ENCODE peak calls at places on chromosomes 2 and 18, in four cellular contexts. N is WTC11, M is fibroblast of lung, A is psoas muscle. Y is an unnamed sample.

GRCh38 chr18:74290831-74291770 is 662 bp downstream of the CYB5A start:
- DNase-seq in N (peak), M (no peak), A (no peak), Y (no peak)

GRCh38 chr2:100198461-100199230 is 56.3 kb upstream of the AFF3 start:
- DNase-seq in N (no peak), M (no peak), A (no peak), Y (no peak)

GRCh38 chr2:31038385-31038784 is 99.9 kb downstream of the GALNT14 start:
- DNase-seq in N (peak), M (no peak), A (no peak), Y (no peak)

GRCh38 chr2:241445426-241445825 is 63.0 kb downstream of the STK25 start:
- DNase-seq in N (no peak), M (no peak), A (no peak), Y (no peak)

GRCh38 chr2:105773568-105773967 is 28.9 kb downstream of the NCK2 start:
- DNase-seq in N (no peak), M (no peak), A (no peak), Y (no peak)

GRCh38 chr2:33552758-33553461 is 46.2 kb downstream of the FAM98A start:
- DNase-seq in N (no peak), M (peak), A (no peak), Y (no peak)

GRCh38 chr2:45935791-45936622 is 284.5 kb downstream of the PRKCE start:
- DNase-seq in N (peak), M (peak), A (peak), Y (peak)

GRCh38 chr2:235500761-235501662 is 7.2 kb downstream of the AGAP1 start:
- DNase-seq in N (no peak), M (peak), A (no peak), Y (no peak)

GRCh38 chr2:231360401-231360800 is 35.1 kb upstream of the B3GNT7 start:
- DNase-seq in N (peak), M (no peak), A (no peak), Y (no peak)

GRCh38 chr2:239178954-239179353 is 221.9 kb downstream of the HDAC4 start:
- DNase-seq in N (peak), M (no peak), A (no peak), Y (no peak)

GRCh38 chr2:10447300-10448207 is 573 bp downstream of the ODC1 start:
- DNase-seq in N (peak), M (peak), A (no peak), Y (no peak)

GRCh38 chr18:56245856-56246575 is 392.4 kb downstream of the TXNL1 start:
- DNase-seq in N (no peak), M (peak), A (no peak), Y (no peak)

GRCh38 chr2:133720429-133720828 is 152.2 kb upstream of the NCKAP5 start:
- DNase-seq in N (no peak), M (no peak), A (no peak), Y (no peak)

GRCh38 chr2:205245001-205245400 is 437.3 kb upstream of the NRP2 start:
- DNase-seq in N (no peak), M (no peak), A (no peak), Y (no peak)

GRCh38 chr2:39059366-39059952 is 61.4 kb downstream of the SOS1 start:
- DNase-seq in N (no peak), M (peak), A (no peak), Y (no peak)

GRCh38 chr2:27079233-27080139 is 1.1 kb downstream of the EMILIN1 start:
- DNase-seq in N (no peak), M (peak), A (peak), Y (no peak)

GRCh38 chr2:233440314-233440713 is 86.0 kb downstream of the DGKD start:
- DNase-seq in N (no peak), M (no peak), A (no peak), Y (no peak)

GRCh38 chr18:35750929-35751328 is 169.4 kb downstream of the GALNT1 start:
- DNase-seq in N (no peak), M (no peak), A (no peak), Y (no peak)

GRCh38 chr2:55418512-55419235 is 982 bp downstream of the CCDC88A start:
- DNase-seq in N (no peak), M (no peak), A (no peak), Y (no peak)

GRCh38 chr2:22110244-22110651 is 986.5 kb downstream of the TDRD15 start:
- DNase-seq in N (no peak), M (peak), A (no peak), Y (no peak)

GRCh38 chr2:124668161-124668560 is 643.1 kb downstream of the CNTNAP5 start:
- DNase-seq in N (no peak), M (peak), A (no peak), Y (no peak)

GRCh38 chr2:3633089-3633981 is 24.7 kb upstream of the ALLC start:
- DNase-seq in N (peak), M (peak), A (no peak), Y (no peak)

GRCh38 chr2:4628931-4629565 is 925.7 kb downstream of the DCDC2C start:
- DNase-seq in N (no peak), M (no peak), A (no peak), Y (no peak)

GRCh38 chr2:74767618-74768017 is 66.3 kb upstream of the HK2 start:
- DNase-seq in N (no peak), M (no peak), A (no peak), Y (no peak)

DNA sequence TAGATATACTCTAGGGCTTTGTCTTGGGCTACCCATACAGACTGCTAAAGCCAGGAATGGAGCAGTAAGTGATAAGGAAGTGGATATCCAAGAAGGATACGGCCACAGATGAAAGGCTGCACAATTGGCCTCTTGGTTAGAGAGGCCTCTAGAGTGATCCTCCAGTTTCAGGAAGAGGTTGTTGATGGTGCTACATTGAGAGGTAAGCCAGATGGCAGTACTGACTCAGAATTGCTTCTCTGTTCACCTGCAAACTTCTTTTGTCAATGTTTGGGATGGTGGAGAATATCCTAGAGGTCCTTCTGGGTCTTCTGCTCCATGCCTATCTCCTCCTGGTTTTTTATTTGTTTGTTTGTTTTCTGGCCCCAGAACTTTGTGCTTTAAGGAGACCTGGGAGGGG is 226.8 kb upstream of the LRRTM1 start:
- DNase-seq in N (no peak), M (no peak), A (no peak), Y (no peak)
- TF ChIP-seq CTCF in N (no peak), M (no peak), A (no peak), Y (no peak)

GRCh38 chr2:20757405-20758090 is 65.4 kb downstream of the LDAH start:
- DNase-seq in N (no peak), M (no peak), A (no peak), Y (no peak)

GRCh38 chr2:20758997-20759396 is 63.9 kb downstream of the LDAH start:
- DNase-seq in N (no peak), M (no peak), A (no peak), Y (no peak)

GRCh38 chr2:20752293-20752692 is 70.6 kb downstream of the LDAH start:
- DNase-seq in N (no peak), M (no peak), A (no peak), Y (no peak)

GRCh38 chr2:20759487-20759886 is 63.4 kb downstream of the LDAH start:
- DNase-seq in N (no peak), M (no peak), A (no peak), Y (no peak)

DNA sequence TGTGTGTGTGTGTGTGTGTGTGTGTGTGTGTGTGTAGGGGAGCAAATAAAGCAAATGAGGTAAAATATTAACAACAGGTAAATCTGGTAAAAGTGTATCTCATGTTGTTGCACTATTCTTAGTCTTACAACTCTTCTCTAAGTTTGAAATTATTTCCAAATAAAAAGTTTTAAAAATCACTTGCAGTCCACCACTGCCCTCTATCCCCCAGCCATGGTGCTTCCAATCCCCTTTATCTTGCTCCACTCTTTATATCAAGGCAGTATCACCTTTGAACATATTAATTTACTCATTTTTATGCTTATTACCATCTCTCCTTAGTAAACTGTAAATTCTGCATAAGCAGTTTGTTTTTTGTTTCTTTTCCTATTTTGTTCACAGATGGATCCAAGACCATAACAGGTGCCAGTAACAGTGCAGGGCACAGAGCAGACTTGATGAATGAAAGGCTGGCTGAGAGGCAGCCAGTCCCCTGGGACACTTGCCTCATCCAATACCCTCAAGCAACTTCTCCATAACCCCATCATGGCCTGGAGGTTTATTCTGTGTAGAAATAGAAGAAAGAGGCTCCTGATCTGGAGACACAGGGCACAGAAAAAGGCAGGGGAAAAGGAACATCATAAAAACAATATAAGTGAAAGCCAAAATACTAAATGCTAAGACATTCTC is 67.6 kb downstream of the LDAH start:
- DNase-seq in N (no peak), M (peak), A (no peak), Y (no peak)
- TF ChIP-seq CTCF in N (no peak), M (peak), A (no peak), Y (no peak)

GRCh38 chr2:207783514-207783913 is 13.8 kb upstream of the FZD5 start:
- DNase-seq in N (no peak), M (no peak), A (no peak), Y (no peak)

GRCh38 chr2:207784898-207785297 is 15.2 kb upstream of the FZD5 start:
- DNase-seq in N (no peak), M (no peak), A (no peak), Y (no peak)

GRCh38 chr2:207778298-207778882 is 8.7 kb upstream of the FZD5 start:
- DNase-seq in N (no peak), M (no peak), A (no peak), Y (no peak)

GRCh38 chr2:207779523-207779922 is 9.8 kb upstream of the FZD5 start:
- DNase-seq in N (no peak), M (no peak), A (no peak), Y (no peak)

GRCh38 chr2:207782238-207783030 is 12.7 kb upstream of the FZD5 start:
- DNase-seq in N (no peak), M (no peak), A (no peak), Y (no peak)
- TF ChIP-seq CTCF in N (no peak), M (no peak), A (no peak), Y (no peak)

GRCh38 chr2:111133603-111134002 is 12.9 kb downstream of the BCL2L11 start:
- DNase-seq in N (no peak), M (no peak), A (no peak), Y (no peak)

GRCh38 chr2:111135910-111136297 is 15.2 kb downstream of the BCL2L11 start:
- DNase-seq in N (peak), M (peak), A (peak), Y (no peak)

GRCh38 chr2:111135237-111135909 is 14.7 kb downstream of the BCL2L11 start:
- DNase-seq in N (no peak), M (no peak), A (no peak), Y (no peak)

GRCh38 chr2:111138834-111139233 is 18.1 kb downstream of the BCL2L11 start:
- DNase-seq in N (no peak), M (no peak), A (no peak), Y (no peak)

DNA sequence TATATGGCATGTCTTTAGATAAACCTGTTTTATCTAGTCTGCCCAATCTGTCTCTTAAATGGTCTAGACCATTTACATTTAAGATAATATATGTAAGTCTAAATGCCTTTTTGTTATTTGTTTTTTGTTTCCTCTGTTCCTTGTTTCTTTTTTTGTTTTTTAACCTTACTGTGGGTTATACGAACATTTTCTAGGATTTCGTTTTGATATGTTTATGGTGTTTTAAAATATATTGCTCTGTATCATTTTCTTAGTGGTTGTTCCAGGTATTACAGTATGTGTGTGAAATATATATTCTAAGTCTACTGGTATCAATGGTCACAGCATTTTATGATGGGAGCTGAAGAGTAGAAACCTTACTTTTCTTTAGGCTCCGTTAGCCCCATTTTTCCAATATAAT is 13.4 kb downstream of the BCL2L11 start:
- DNase-seq in N (no peak), M (no peak), A (no peak), Y (no peak)
- TF ChIP-seq CTCF in N (no peak), M (no peak), A (peak), Y (no peak)

DNA sequence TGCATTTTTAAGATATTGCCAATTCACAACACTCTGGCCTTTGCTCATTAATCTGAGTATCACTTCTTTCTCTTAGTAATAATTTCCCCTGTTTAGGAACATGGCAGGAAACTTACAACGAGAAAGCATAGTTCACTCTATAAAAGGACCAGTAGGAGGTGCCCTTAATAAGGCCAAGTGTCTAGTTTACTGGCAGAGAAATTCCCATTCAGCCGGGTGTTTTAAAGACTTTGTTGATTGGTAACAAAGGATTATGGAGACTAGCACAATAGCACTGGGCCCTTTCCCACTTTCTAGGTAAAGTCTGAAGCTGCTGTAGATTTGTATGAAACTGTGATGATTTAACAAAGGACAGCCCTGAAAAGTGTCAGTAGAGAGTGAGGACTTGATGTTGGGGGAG is 3.1 kb downstream of the DCC start:
- DNase-seq in N (no peak), M (peak), A (no peak), Y (no peak)
- TF ChIP-seq CTCF in N (no peak), M (no peak), A (no peak), Y (no peak)

DNA sequence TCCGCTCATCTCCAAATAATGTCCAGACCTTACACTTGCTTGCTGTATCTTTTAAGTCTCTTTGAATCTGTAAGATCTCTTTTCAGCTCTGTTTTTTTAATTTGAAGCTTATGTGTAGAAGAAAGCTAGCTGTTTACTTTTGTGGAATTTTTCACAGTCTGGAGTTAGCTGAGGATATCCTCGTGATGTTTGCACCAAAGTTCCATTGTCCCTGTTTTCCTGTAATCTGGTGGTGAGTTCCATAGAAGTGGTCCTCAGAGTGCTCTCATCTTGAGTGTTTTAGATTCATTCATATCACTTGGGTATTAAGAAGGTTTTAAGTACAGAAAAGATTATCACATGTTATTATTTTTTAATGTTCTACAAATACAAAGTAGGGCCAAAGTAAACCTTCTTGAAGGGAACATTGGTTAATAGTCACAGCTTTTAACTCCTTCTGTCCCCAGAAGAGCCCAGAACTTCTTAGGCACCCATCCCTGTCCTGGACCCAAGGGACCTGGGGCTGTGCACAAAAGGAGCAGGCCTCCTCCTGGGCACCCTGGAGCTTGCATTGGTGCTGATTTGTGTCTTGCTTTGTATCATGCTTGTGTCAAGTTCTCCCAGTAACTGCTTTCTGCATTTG is 15.0 kb downstream of the MLPH start:
- DNase-seq in N (no peak), M (peak), A (no peak), Y (no peak)
- TF ChIP-seq CTCF in N (no peak), M (no peak), A (no peak), Y (no peak)